ENCODE peak calls at places on chromosomes 1 and 21, in five cellular contexts. G is ovary, J is spleen, B is adrenal gland, P is GM12878. E is an unnamed sample.

GRCh38 chr21:35178812-35179211 is 129.7 kb upstream of the RUNX1 start:
- DNase-seq in G (no peak), J (no peak), B (no peak), P (no peak), E (no peak)

GRCh38 chr1:9420835-9421532 is 118.3 kb upstream of the SLC25A33 start:
- DNase-seq in G (no peak), J (no peak), B (no peak), P (no peak), E (no peak)

GRCh38 chr1:29236993-29237905 is 927 bp downstream of the PTPRU start:
- DNase-seq in G (peak; percentile 79), J (peak; percentile 84), B (no peak), P (no peak), E (peak; percentile 71)

GRCh38 chr1:55421317-55421716 is 206.2 kb upstream of the USP24 start:
- DNase-seq in G (no peak), J (no peak), B (no peak), P (no peak), E (no peak)

GRCh38 chr1:101200513-101200912 is 36.3 kb upstream of the S1PR1 start:
- DNase-seq in G (no peak), J (no peak), B (no peak), P (no peak), E (no peak)

GRCh38 chr1:88029142-88029541 is 654.9 kb upstream of the PKN2 start:
- DNase-seq in G (no peak), J (no peak), B (no peak), P (no peak), E (peak; percentile 57)

GRCh38 chr1:225596736-225597135 is 56.2 kb downstream of the ENAH start:
- DNase-seq in G (no peak), J (no peak), B (no peak), P (no peak), E (no peak)

GRCh38 chr1:77668924-77669449 is 13.5 kb downstream of the ZZZ3 start:
- DNase-seq in G (no peak), J (no peak), B (no peak), P (no peak), E (no peak)

GRCh38 chr1:227343727-227344551 is 25.6 kb upstream of the CDC42BPA start:
- DNase-seq in G (no peak), J (no peak), B (no peak), P (no peak), E (no peak)

GRCh38 chr1:40966411-40966810 is 13.1 kb upstream of the CTPS1 start:
- DNase-seq in G (no peak), J (no peak), B (no peak), P (no peak), E (no peak)

GRCh38 chr21:29194847-29195246 is 64.4 kb downstream of the MAP3K7CL start:
- DNase-seq in G (no peak), J (no peak), B (no peak), P (no peak), E (no peak)

GRCh38 chr1:83815348-83815747 is 183.6 kb downstream of the TTLL7 start:
- DNase-seq in G (no peak), J (no peak), B (peak; percentile 16), P (no peak), E (peak; percentile 47)

DNA sequence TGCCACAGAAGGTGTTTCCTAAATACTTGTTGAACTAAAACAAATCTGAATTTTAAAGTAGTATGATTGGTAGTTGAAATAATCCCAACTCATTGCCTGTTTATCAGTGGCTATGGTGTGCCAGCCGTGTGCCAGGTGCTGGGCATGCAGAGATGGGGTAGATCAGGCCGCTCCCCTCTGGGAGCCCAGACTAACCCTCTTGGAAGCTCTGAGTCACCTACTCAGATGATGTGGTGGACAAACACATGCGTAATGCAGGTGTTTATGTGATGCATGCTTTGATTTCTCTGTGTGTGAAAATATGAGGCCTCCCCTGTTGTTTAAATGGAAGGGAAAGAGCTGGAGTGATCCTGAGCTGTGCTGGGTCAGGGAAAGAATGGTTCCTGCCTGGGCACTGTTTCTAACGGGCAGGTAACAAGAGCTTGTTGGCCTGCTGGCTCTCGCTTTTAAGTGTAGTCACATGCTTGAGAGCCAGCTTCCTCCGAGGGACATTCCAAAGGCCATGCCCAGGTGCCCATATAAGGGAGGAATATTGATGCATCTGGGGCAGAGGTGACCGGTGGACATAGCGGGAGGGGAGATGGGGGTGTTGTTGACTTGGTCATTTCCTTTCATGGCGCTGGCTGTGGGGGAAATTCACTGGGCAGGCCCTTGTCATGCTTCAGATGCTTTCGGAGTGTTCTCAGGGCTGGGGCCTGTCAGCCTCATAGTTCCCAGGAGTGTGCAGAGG is 10.2 kb downstream of the MFN2 start:
- DNase-seq in G (no peak), J (no peak), B (no peak), P (no peak), E (peak; percentile 76)
- H3K27ac ChIP-seq in G (no peak overlapping the region), J (no peak overlapping the region), B (no peak overlapping the region), P (no peak overlapping the region), E (peak overlapping the region; percentile 94)

GRCh38 chr1:32201011-32201855 is 838 bp downstream of the CCDC28B start:
- DNase-seq in G (peak; percentile 79), J (peak; percentile 92), B (peak; percentile 71), P (peak; percentile 50), E (peak; percentile 61)

GRCh38 chr1:32208891-32209309 is at the start of gene DCDC2B:
- DNase-seq in G (no peak), J (no peak), B (peak; percentile 71), P (no peak), E (no peak)

GRCh38 chr1:32208463-32208862 is 426 bp upstream of the DCDC2B start:
- DNase-seq in G (no peak), J (no peak), B (no peak), P (no peak), E (no peak)

GRCh38 chr1:32205401-32206370 is at the start of gene IQCC:
- DNase-seq in G (peak; percentile 92), J (peak; percentile 95), B (peak; percentile 77), P (peak; percentile 46), E (peak; percentile 91)

DNA sequence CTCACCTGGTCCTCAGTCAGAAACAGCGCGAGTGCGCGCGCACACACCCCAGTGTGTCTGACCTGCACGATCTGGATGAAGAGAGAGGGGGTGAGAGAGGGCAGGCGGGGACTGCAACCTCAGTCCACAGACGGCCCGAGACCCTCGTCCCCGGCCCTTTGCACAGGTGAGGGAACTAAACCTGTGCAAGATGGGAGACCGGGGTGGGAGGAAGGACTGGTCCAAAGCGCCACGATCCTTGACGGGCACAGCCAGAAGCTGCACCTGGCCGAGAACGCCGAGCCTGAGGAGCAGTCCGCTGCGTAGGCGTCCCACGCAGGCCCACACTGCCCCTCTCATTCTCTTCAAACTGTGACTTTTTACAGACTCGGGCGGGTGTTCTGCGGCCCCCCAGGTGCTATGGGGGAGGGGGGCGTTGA is 519 bp upstream of the IQCC start:
- DNase-seq in G (no peak), J (peak; percentile 78), B (no peak), P (no peak), E (no peak)
- H3K4me1 ChIP-seq in G (peaks cover 12% of the 10 kb centered on the region), J (peaks cover 51% of the 10 kb centered on the region), B (peaks cover 26% of the 10 kb centered on the region), P (peaks cover 28% of the 10 kb centered on the region), E (no peaks in the 10 kb centered on the region)

DNA sequence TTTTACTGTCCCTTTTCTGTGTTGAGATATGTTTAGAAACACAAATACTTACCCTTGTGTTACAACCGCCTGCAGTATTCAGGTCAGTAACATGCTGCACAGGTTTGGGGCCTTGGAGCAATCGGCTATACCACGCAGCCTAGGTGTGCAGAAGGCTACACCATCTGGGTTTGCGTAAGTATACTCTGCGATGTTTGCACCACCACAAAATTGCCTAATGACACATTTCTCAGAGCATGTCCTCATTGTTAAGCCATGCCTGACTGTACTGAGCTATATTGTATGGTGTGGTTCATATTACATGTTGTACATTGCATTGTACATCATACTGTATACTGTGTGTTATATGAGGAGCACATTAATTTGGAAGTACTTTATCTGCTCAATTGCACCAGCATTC is 247.4 kb downstream of the RHOU start:
- DNase-seq in G (no peak), J (no peak), B (no peak), P (no peak), E (no peak)
- TF ChIP-seq POLR2A in G (no peak), J (no peak), B (no peak), P (no peak), E (no peak)

DNA sequence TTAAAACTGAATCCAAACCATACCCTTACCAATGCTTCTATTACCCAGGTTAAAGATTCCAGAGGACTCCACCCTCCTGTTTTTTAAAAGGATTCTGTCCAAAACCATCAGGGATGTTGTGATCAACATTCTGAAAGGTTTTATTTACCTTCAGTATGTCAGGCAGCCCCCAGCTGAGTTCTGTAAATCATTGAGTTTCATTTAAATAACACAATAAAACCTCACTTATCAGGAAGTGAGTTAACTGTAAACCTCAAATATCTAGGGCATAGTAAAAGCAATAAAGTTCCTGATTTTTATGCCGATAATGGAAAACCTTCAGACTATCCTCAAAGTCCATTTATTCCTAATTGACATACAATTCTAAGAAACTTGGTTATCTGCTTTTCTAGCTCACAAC is 336.6 kb upstream of the FMN2 start:
- DNase-seq in G (no peak), J (no peak), B (no peak), P (no peak), E (no peak)
- H3K27ac ChIP-seq in G (no peak overlapping the region), J (no peak overlapping the region), B (no peak overlapping the region), P (no peak overlapping the region), E (no peak overlapping the region)

GRCh38 chr1:61093525-61094137 is 11.3 kb downstream of the NFIA start:
- DNase-seq in G (no peak), J (no peak), B (no peak), P (no peak), E (no peak)

GRCh38 chr1:61090546-61090945 is 8.2 kb downstream of the NFIA start:
- DNase-seq in G (no peak), J (no peak), B (no peak), P (no peak), E (no peak)

GRCh38 chr1:61094677-61095076 is 12.3 kb downstream of the NFIA start:
- DNase-seq in G (no peak), J (no peak), B (no peak), P (no peak), E (no peak)

GRCh38 chr1:61091455-61091854 is 9.1 kb downstream of the NFIA start:
- DNase-seq in G (no peak), J (no peak), B (no peak), P (no peak), E (no peak)

DNA sequence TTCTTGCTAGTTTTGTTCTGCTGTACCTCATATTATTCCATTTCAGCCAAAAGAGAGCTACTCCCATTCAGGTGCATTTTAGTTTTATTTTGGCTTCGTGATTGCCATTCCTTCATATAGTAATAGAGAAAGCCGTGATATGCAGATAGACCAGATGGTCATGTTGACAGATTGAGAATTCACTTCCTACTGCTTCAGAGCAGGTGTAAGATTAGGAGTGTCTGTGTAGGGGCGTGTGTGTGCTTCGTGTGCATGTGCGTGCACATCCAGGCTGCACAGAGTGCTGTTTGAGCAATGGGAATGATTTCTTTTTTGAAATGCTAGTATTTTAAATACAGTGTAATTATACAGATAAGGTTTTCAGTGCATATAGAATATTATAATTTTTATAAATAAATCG is 10.3 kb downstream of the NFIA start:
- DNase-seq in G (no peak), J (no peak), B (no peak), P (no peak), E (no peak)
- H3K4me1 ChIP-seq in G (no peaks in the 10 kb centered on the region), J (peaks cover 21% of the 10 kb centered on the region), B (peaks cover 82% of the 10 kb centered on the region), P (no peaks in the 10 kb centered on the region), E (peaks cover 69% of the 10 kb centered on the region)

GRCh38 chr1:151474711-151475110 is 15.4 kb upstream of the POGZ start:
- DNase-seq in G (no peak), J (no peak), B (no peak), P (no peak), E (no peak)

GRCh38 chr1:151477066-151477465 is 17.8 kb upstream of the POGZ start:
- DNase-seq in G (no peak), J (no peak), B (no peak), P (no peak), E (no peak)

GRCh38 chr1:151476083-151476482 is 16.8 kb upstream of the POGZ start:
- DNase-seq in G (no peak), J (no peak), B (no peak), P (no peak), E (no peak)

GRCh38 chr1:151472852-151473731 is 13.8 kb upstream of the POGZ start:
- DNase-seq in G (peak; percentile 73), J (peak; percentile 82), B (peak; percentile 64), P (no peak), E (peak; percentile 59)

GRCh38 chr1:151475175-151475574 is 15.9 kb upstream of the POGZ start:
- DNase-seq in G (no peak), J (no peak), B (no peak), P (peak; percentile 48), E (no peak)
- TF ChIP-seq POLR2A in G (no peak), J (no peak), B (no peak), P (peak; percentile 48), E (no peak)

E was measured in right lobe of liver.